ENCODE peak calls at places on chromosomes 5 and 9, in five cellular contexts. T is GM03348; I is activated T-cell treated with anti-CD3 and anti-CD28 coated beads for 48 hours; L is stimulated activated CD8-positive, alpha-beta memory T cell treated with anti-CD3 and anti-CD28 coated beads, Interleukin-7, amount 100 ng/mL, for 4 hours; Y is NCI-H1417. E is an unnamed sample.

GRCh38 chr9:116276651-116277121 is 123.1 kb downstream of the PAPPA start:
- DNase-seq in T (no peak), I (no peak), Y (no peak), L (no peak), E (no peak)

GRCh38 chr5:143759368-143760136 is 52.4 kb upstream of the HMHB1 start:
- DNase-seq in I (no peak), L (no peak), T (no peak), Y (no peak), E (no peak)

GRCh38 chr5:89556215-89557009 is 673.4 kb upstream of the MEF2C start:
- DNase-seq in Y (no peak), L (no peak), T (peak), I (no peak), E (no peak)

GRCh38 chr5:142913728-142914338 is 143.7 kb downstream of the ARHGAP26 start:
- DNase-seq in L (no peak), Y (no peak), T (no peak), I (no peak), E (no peak)

GRCh38 chr9:79764377-79764776 is 192.6 kb downstream of the TLE4 start:
- DNase-seq in L (no peak), Y (no peak), T (peak), I (no peak), E (no peak)

GRCh38 chr5:98163796-98164493 is 609.5 kb upstream of the RGMB start:
- DNase-seq in L (no peak), Y (peak), I (no peak), T (no peak), E (no peak)

GRCh38 chr5:96128204-96128864 is 166.7 kb upstream of the ELL2 start:
- DNase-seq in T (no peak), I (no peak), L (no peak), Y (no peak), E (no peak)

GRCh38 chr5:170755679-170756456 is 27.7 kb upstream of the GABRP start:
- DNase-seq in Y (peak), T (no peak), L (no peak), I (no peak), E (peak)

GRCh38 chr9:113573959-113574352 is 110.4 kb downstream of the RGS3 start:
- DNase-seq in L (no peak), I (no peak), Y (no peak), T (no peak), E (no peak)

GRCh38 chr9:130500340-130500771 is 55.6 kb downstream of the ASS1 start:
- DNase-seq in Y (peak), T (no peak), I (no peak), L (no peak), E (no peak)

GRCh38 chr9:108813951-108814601 is 41.7 kb downstream of the ACTL7B start:
- DNase-seq in I (no peak), L (no peak), T (peak), Y (peak), E (no peak)

GRCh38 chr5:89191374-89191773 is 308.4 kb upstream of the MEF2C start:
- DNase-seq in T (no peak), I (no peak), Y (no peak), L (no peak), E (no peak)

GRCh38 chr9:36041491-36041890 is 4.8 kb downstream of the RECK start:
- DNase-seq in T (no peak), I (no peak), L (no peak), Y (no peak), E (no peak)

GRCh38 chr9:84153885-84154284 is 173.3 kb downstream of the RMI1 start:
- DNase-seq in T (no peak), I (no peak), L (no peak), Y (no peak), E (no peak)

GRCh38 chr5:146060221-146060585 is 45.2 kb downstream of the PLAC8L1 start:
- DNase-seq in I (no peak), L (no peak), Y (no peak), T (no peak), E (no peak)

E was measured in left lung.